ENCODE peak calls at places on chromosomes 13 and 19, in six cellular contexts. V is GM23338, Q is K562, O is HL-60, W is GM12892, X is stomach. U is an unnamed sample.

GRCh38 chr19:995051-995827 is 5.0 kb upstream of the GRIN3B start:
- DNase-seq in Q (no peak), W (no peak), X (no peak), V (no peak), O (no peak), U (no peak)

GRCh38 chr13:79898996-79899395 is 418.0 kb downstream of the NDFIP2 start:
- DNase-seq in X (no peak), O (no peak), V (no peak), Q (no peak), W (no peak), U (no peak)

GRCh38 chr19:47609885-47610545 is 1.1 kb downstream of the BICRA start:
- DNase-seq in O (peak; percentile 59), W (no peak), Q (peak; percentile 65), X (peak; percentile 59), V (peak; percentile 79), U (no peak)

GRCh38 chr13:32674503-32674902 is 88.3 kb downstream of the PDS5B start:
- DNase-seq in O (no peak), Q (no peak), V (no peak), W (no peak), X (no peak), U (no peak)

GRCh38 chr13:104936304-104936703 is 1599.2 kb downstream of the EFNB2 start:
- DNase-seq in X (no peak), W (no peak), V (no peak), Q (no peak), O (no peak), U (no peak)

GRCh38 chr19:38917921-38918491 is 6.0 kb upstream of the CCER2 start:
- DNase-seq in V (peak; percentile 36), W (peak; percentile 13), X (no peak), Q (no peak), O (peak; percentile 7), U (no peak)

GRCh38 chr19:23913931-23914330 is 755 bp upstream of the ZNF726 start:
- DNase-seq in W (no peak), V (no peak), Q (no peak), O (no peak), X (no peak), U (no peak)

GRCh38 chr19:8069116-8069973 is 16.8 kb downstream of the CCL25 start:
- DNase-seq in X (no peak), V (peak; percentile 90), O (peak; percentile 38), W (no peak), Q (peak; percentile 71), U (no peak)

GRCh38 chr13:85616275-85616674 is 182.9 kb downstream of the SLITRK6 start:
- DNase-seq in Q (no peak), W (no peak), X (no peak), O (no peak), V (no peak), U (no peak)

GRCh38 chr13:27463500-27463899 is 13.1 kb upstream of the MTIF3 start:
- DNase-seq in V (no peak), W (no peak), O (no peak), Q (no peak), X (no peak), U (no peak)

GRCh38 chr19:35911790-35912189 is 3.7 kb upstream of the TYROBP start:
- DNase-seq in X (peak; percentile 83), Q (peak; percentile 65), W (no peak), V (no peak), O (no peak), U (no peak)

GRCh38 chr13:24228852-24229458 is 68.4 kb downstream of the SPATA13 start:
- DNase-seq in Q (peak; percentile 54), X (no peak), W (no peak), O (peak; percentile 45), V (peak; percentile 90), U (no peak)

GRCh38 chr19:2362970-2363300 is 2.9 kb downstream of the TMPRSS9 start:
- DNase-seq in O (no peak), Q (no peak), W (no peak), V (no peak), X (no peak), U (no peak)

GRCh38 chr13:46401432-46401831 is 14.4 kb upstream of the RUBCNL start:
- DNase-seq in O (peak; percentile 34), Q (no peak), V (no peak), X (no peak), W (no peak), U (no peak)

GRCh38 chr19:45526143-45526542 is 18.9 kb downstream of the VASP start:
- DNase-seq in V (peak; percentile 97), W (no peak), Q (peak; percentile 76), X (peak; percentile 70), O (no peak), U (peak; percentile 42)

GRCh38 chr13:50999641-51000040 is 90.0 kb downstream of the RNASEH2B start:
- DNase-seq in O (no peak), V (no peak), W (no peak), X (no peak), Q (no peak), U (no peak)

GRCh38 chr13:98478134-98479129 is 98.5 kb downstream of the STK24 start:
- DNase-seq in O (peak; percentile 29), Q (peak; percentile 69), W (no peak), X (no peak), V (peak; percentile 74), U (no peak)

GRCh38 chr19:6730941-6731670 is 6.3 kb downstream of the GPR108 start:
- DNase-seq in V (no peak), X (no peak), W (no peak), O (no peak), Q (no peak), U (no peak)

GRCh38 chr19:6728346-6728745 is 7.9 kb upstream of the C3 start:
- DNase-seq in X (no peak), O (peak; percentile 86), Q (no peak), W (no peak), V (no peak), U (no peak)

GRCh38 chr19:6731822-6732221 is 5.6 kb downstream of the GPR108 start:
- DNase-seq in V (no peak), Q (no peak), W (no peak), O (no peak), X (no peak), U (no peak)

GRCh38 chr19:6729573-6730152 is 7.7 kb downstream of the GPR108 start:
- DNase-seq in X (no peak), Q (no peak), V (no peak), O (no peak), W (no peak), U (no peak)

GRCh38 chr19:6730153-6730804 is 7.1 kb downstream of the GPR108 start:
- DNase-seq in W (no peak), O (no peak), V (peak; percentile 98), X (peak; percentile 92), Q (peak; percentile 96), U (peak; percentile 94)
- TF ChIP-seq POLR2AphosphoS5 in W (no peak), O (no peak), V (no peak), X (no peak), Q (no peak), U (peak; percentile 71)

DNA sequence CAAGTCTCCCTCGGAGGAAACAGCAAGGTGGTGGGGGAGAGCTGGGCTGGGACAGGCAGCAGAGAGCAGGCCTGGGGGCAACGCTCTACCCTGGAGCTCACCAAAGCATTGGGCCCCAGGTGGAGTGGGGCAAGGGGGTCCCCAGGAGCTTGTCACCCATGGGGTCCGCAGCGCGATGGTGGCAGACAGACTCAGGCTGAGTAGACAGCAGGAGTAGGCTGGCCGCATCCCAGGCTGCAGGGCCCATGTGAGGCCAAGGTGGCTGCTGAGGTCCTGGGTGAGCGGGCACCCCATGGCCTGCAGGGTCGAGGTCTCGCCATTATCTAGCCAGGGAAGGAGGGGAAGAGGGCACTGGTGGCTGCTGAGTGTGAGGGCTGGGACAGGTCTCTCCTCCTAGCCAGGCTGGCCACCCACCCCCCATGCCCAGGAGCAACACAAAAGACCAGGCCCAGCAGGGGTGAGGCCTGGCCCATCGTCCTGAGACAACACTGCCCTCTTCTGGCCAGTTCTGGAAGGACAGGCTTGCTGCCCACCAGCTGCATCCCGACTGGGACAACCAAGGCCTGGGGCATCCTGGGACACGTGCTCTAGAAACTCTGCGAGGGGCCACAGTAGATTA is 33.1 kb downstream of the CEBPG start:
- DNase-seq in X (peak; percentile 83), V (peak; percentile 83), O (peak; percentile 82), Q (peak; percentile 75), W (peak; percentile 92), U (peak; percentile 57)
- TF ChIP-seq POLR2AphosphoS5 in X (no peak), V (no peak), O (no peak), Q (no peak), W (no peak), U (peak; percentile 9)

GRCh38 chr19:41994521-41994971 is 516 bp upstream of the ATP1A3 start:
- DNase-seq in O (no peak), Q (no peak), W (no peak), V (no peak), X (no peak), U (no peak)

GRCh38 chr19:41994994-41995958 is 1.2 kb upstream of the ATP1A3 start:
- DNase-seq in X (no peak), V (no peak), Q (no peak), W (no peak), O (no peak), U (no peak)

GRCh38 chr19:41991025-41991424 is 3.0 kb downstream of the ATP1A3 start:
- DNase-seq in V (no peak), Q (no peak), W (no peak), O (no peak), X (no peak), U (no peak)

GRCh38 chr19:41995959-41996797 is 2.1 kb upstream of the ATP1A3 start:
- DNase-seq in O (no peak), X (no peak), Q (peak; percentile 54), V (peak; percentile 98), W (no peak), U (no peak)

DNA sequence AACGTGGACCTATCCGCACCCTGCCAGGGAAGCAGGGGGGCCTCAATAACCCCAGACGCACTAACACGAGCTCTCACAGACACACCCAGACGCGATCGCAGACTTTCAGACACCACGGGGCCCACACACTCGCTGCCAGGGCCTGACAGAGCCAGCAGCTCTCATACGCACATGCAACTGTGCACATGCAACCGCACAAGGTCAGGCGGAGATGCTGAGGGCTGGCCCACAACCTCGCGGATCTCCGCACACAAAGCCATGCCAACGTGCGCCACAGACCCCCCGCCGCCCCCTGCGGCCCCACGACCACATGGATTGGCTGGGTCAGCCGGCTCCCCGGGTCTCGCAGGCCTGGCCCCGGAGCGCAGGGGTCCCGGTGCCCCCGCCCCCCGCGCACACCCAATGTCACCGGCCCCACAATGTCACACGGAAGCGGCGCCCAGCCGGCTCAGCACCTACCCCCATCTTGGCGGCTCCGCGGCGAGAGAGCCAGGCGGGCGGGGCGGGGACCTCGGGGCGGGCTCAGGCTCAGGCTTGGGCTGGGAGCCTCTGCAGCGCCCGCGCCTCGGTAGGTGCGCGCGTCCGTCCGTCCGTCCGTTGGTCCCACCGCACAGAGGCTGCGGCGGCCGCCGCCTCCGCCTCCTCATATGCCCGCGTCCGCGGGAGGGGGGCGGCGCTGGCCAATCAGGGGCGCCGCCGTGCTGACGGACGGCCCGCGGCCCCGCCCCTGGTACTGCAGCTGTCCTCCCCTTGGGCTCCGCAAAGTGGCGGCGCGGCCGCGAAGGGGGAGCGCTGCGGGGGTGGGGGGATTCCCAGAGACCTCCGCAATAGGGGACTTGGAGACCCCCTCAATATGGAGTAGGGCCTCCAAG is at the start of gene ATP1A3:
- DNase-seq in W (peak; percentile 84), O (peak; percentile 9), Q (peak; percentile 76), X (peak; percentile 51), V (peak; percentile 85), U (peak; percentile 21)
- TF ChIP-seq POLR2AphosphoS5 in W (no peak), O (no peak), Q (no peak), X (no peak), V (peak; percentile 56), U (no peak)

DNA sequence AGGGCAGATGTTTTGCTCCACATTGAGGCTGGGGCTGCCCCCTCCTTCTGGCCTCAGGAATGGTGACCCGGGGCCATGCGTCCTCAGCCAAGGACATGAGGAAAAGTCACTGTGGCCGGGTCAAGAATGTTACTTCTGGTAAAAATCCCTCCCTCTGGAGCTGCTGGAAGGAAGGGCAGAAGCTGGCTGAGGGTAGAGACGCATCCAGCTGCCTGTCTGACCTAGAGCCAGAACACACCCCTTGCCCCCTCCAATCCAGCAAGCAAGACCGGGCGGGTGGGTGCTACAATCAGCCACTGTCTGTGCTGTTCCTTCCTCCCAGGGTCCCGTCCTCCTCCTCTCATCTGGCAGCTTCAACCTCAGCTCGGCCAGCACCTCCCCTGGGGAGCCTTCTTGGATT is 59.0 kb downstream of the PTPRS start:
- DNase-seq in W (no peak), V (no peak), O (no peak), Q (no peak), X (peak; percentile 27), U (no peak)
- TF ChIP-seq POLR2AphosphoS5 in W (no peak), V (no peak), O (no peak), Q (no peak), X (peak; percentile 41), U (no peak)